ENCODE peak calls at places on chromosome 17, in seven cellular contexts. C, R, I, Z, X, Y and U are unnamed samples.

GRCh38 chr17:4678448-4679026 is 25.4 kb downstream of the PELP1 start:
- DNase-seq in R (no peak), I (peak), Y (no peak), C (no peak), Z (peak), X (no peak), U (no peak)

GRCh38 chr17:56661906-56662305 is 68.4 kb downstream of the NOG start:
- DNase-seq in Z (no peak), R (no peak), C (no peak), X (no peak), I (no peak), Y (no peak), U (no peak)

GRCh38 chr17:40453881-40454630 is 10.8 kb downstream of the IGFBP4 start:
- DNase-seq in Z (no peak), Y (no peak), R (no peak), I (no peak), C (no peak), X (no peak), U (no peak)

GRCh38 chr17:27596571-27597187 is 34.3 kb upstream of the LGALS9 start:
- DNase-seq in I (no peak), X (no peak), R (no peak), Z (no peak), C (no peak), Y (no peak), U (no peak)

GRCh38 chr17:31788956-31789355 is 70.1 kb downstream of the COPRS start:
- DNase-seq in Y (no peak), I (peak), C (no peak), Z (no peak), X (no peak), R (no peak), U (no peak)

GRCh38 chr17:12664252-12664651 is 1.4 kb upstream of the MYOCD start:
- DNase-seq in Y (no peak), Z (no peak), C (no peak), R (no peak), X (no peak), I (no peak), U (no peak)

GRCh38 chr17:48629411-48629759 is 3.2 kb upstream of the HOXB9 start:
- DNase-seq in Y (no peak), C (no peak), X (no peak), Z (no peak), R (no peak), I (no peak), U (no peak)

GRCh38 chr17:46979023-46979870 is at the start of gene RPRML:
- DNase-seq in I (no peak), Y (no peak), C (peak), Z (peak), R (peak), X (peak), U (peak)

GRCh38 chr17:40168262-40168832 is 8.9 kb upstream of the RAPGEFL1 start:
- DNase-seq in Z (no peak), Y (no peak), X (peak), R (peak), C (peak), I (peak), U (peak)

GRCh38 chr17:34580685-34581445 is 1.5 kb downstream of the TMEM132E start:
- DNase-seq in I (no peak), X (no peak), Y (no peak), R (peak), C (no peak), Z (no peak), U (no peak)